ENCODE peak calls at places on chromosomes 7 and 10, in four cellular contexts. F, Z, W and D are unnamed samples.

GRCh38 chr7:139762886-139763285 is 14.9 kb downstream of the HIPK2 start:
- DNase-seq in Z (no peak), F (no peak), W (no peak), D (no peak)

GRCh38 chr7:68787586-68787985 is 810.7 kb upstream of the AUTS2 start:
- DNase-seq in F (no peak), Z (no peak), W (no peak), D (no peak)

GRCh38 chr10:112536663-112537062 is 89.6 kb downstream of the VTI1A start:
- DNase-seq in W (no peak), F (no peak), Z (no peak), D (no peak)

GRCh38 chr10:68053553-68053952 is 21.5 kb downstream of the HERC4 start:
- DNase-seq in W (no peak), Z (no peak), F (no peak), D (no peak)

GRCh38 chr7:140525741-140526140 is 46.4 kb upstream of the MKRN1 start:
- DNase-seq in F (peak; percentile 54), Z (no peak), W (peak; percentile 83), D (no peak)

GRCh38 chr7:16803881-16804673 is 722 bp downstream of the AGR2 start:
- DNase-seq in F (no peak), Z (no peak), W (no peak), D (no peak)

GRCh38 chr7:139733751-139734150 is 44.0 kb downstream of the HIPK2 start:
- DNase-seq in F (no peak), W (no peak), Z (no peak), D (no peak)

GRCh38 chr7:141660259-141660658 is 41.7 kb downstream of the DENND11 start:
- DNase-seq in W (no peak), F (no peak), Z (no peak), D (peak; percentile 40)

GRCh38 chr7:84190016-84190705 is 4.4 kb downstream of the SEMA3A start:
- DNase-seq in W (no peak), Z (no peak), F (no peak), D (no peak)

GRCh38 chr10:104641150-104642000 is at the start of gene SORCS3:
- DNase-seq in Z (no peak), F (no peak), W (no peak), D (no peak)

GRCh38 chr7:99106869-99107268 is 37.0 kb downstream of the SMURF1 start:
- DNase-seq in W (peak; percentile 76), F (peak; percentile 77), Z (no peak), D (no peak)
- H3K4me1 ChIP-seq in W (peaks cover 60% of the 10 kb centered on the region), F (peaks cover 66% of the 10 kb centered on the region), Z (peaks cover 59% of the 10 kb centered on the region), D (peaks cover 78% of the 10 kb centered on the region)

DNA sequence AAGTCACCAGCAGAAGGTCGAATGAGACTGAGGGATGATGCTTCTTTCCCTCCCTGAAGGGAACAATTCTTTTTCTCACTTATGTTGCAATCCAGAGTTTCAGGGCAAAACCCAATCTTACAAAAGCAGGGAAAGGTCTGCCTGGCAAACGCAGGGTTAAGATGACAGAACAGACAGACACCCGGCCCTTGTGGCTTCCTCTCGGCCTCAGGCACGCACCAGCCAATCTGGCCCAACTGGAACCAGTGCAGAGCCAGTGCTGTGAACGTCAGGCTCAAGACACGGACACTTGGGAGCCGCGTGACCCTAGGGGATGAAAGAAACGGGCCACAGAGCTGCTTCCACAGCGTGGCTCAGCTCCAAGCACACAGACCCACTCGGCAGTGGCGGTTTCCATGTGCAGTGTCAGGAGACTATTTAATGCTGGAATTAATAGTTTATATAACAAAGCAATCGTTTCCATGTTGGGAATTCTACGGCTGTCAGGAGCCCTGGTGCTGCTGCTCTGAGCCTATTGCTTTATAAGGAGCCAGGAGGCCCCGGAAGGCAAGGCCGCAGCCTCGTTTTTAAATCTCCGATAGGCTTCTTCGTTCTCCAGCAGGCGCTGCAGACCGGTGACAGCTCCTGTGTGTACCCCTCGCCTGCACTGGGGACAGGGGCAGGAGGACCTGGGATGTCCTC is 198.4 kb downstream of the DIP2C start:
- DNase-seq in Z (no peak), F (no peak), W (no peak), D (peak; percentile 82)
- H3K4me1 ChIP-seq in Z (peaks cover 9% of the 10 kb centered on the region), F (peaks cover 6% of the 10 kb centered on the region), W (no peaks in the 10 kb centered on the region), D (peaks cover 39% of the 10 kb centered on the region)

GRCh38 chr10:44966129-44966815 is 6.7 kb downstream of the RASSF4 start:
- DNase-seq in W (no peak), F (no peak), Z (no peak), D (peak; percentile 33)
- H3K4me1 ChIP-seq in W (peaks cover 6% of the 10 kb centered on the region), F (no peaks in the 10 kb centered on the region), Z (peaks cover 55% of the 10 kb centered on the region), D (peaks cover 53% of the 10 kb centered on the region)

GRCh38 chr7:27116019-27116411 is 13.5 kb upstream of the HOXA2 start:
- DNase-seq in Z (no peak), F (no peak), W (peak; percentile 53), D (no peak)

GRCh38 chr7:27118580-27118979 is 12.0 kb downstream of the HOXA4 start:
- DNase-seq in W (peak; percentile 6), F (no peak), Z (no peak), D (no peak)

GRCh38 chr7:27117687-27118491 is 12.7 kb downstream of the HOXA4 start:
- DNase-seq in W (peak; percentile 39), F (no peak), Z (no peak), D (no peak)

GRCh38 chr7:27116521-27116946 is 14.0 kb downstream of the HOXA4 start:
- DNase-seq in F (no peak), W (no peak), Z (no peak), D (no peak)

DNA sequence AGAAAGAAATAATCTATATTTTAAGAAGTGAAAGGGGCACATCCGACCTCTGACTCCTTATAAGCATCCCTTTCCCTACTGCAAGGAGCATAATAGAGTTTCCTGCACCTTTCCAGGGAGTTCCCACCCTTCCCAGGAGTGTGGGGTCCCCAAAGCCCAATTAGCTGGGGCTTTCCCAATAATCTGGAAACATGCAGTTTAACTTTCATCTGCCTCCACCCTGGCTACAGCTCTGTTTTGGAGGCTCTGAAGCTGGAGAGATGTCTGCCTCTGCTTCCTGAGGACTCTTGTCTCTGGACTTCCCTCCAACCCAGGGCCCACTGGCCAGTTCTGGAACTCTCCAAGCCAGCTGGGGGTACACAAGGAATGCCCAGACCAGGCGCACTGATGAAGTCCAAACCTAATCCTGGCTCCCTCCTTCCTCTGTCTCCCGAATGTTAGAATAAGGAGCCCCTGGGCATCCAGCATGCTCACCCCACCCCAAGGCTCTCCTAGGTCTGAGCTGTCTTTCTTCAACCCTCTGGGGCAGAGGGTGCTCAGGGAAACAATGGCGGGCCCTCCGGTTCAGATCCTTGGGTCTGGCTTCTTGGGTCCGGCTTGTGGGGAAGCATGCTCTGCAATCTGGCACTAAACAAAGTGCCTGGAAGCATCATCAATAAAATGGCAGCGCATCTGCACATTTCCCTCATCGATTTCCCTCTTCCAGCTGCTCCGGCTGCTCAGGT is 13.4 kb downstream of the HOXA4 start:
- DNase-seq in F (no peak), Z (no peak), W (peak; percentile 34), D (no peak)
- H3K4me1 ChIP-seq in F (peaks cover 14% of the 10 kb centered on the region), Z (peaks cover 6% of the 10 kb centered on the region), W (peaks cover 53% of the 10 kb centered on the region), D (no peaks in the 10 kb centered on the region)

DNA sequence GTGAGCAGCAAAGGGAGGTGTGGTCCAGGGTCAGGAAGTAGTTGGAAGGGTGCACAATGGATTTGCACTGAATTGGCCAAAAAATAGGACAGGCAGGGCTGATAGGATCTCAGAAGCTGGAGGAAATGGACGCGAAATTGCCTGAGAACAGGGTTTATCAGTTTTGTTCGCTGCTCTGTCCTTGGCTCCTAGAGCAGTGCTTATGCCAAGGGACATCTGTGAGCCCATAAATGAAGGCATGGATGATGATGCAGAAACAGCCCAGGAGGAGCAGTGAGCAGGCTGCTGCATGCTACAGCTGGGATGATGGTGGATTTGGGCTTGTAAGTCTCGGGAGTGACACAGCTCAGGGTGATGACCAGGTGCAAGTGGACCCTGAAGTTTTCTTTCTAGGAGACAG is 204.7 kb downstream of the PRPF18 start:
- DNase-seq in Z (no peak), F (no peak), W (no peak), D (no peak)
- H3K4me1 ChIP-seq in Z (peaks cover 19% of the 10 kb centered on the region), F (peaks cover 11% of the 10 kb centered on the region), W (peaks cover 24% of the 10 kb centered on the region), D (peaks cover 18% of the 10 kb centered on the region)

GRCh38 chr10:124701881-124702656 is 42.1 kb downstream of the FAM53B start:
- DNase-seq in Z (no peak), W (no peak), F (no peak), D (peak; percentile 79)
- H3K4me1 ChIP-seq in Z (peaks cover 35% of the 10 kb centered on the region), W (no peaks in the 10 kb centered on the region), F (no peaks in the 10 kb centered on the region), D (peaks cover 3% of the 10 kb centered on the region)

DNA sequence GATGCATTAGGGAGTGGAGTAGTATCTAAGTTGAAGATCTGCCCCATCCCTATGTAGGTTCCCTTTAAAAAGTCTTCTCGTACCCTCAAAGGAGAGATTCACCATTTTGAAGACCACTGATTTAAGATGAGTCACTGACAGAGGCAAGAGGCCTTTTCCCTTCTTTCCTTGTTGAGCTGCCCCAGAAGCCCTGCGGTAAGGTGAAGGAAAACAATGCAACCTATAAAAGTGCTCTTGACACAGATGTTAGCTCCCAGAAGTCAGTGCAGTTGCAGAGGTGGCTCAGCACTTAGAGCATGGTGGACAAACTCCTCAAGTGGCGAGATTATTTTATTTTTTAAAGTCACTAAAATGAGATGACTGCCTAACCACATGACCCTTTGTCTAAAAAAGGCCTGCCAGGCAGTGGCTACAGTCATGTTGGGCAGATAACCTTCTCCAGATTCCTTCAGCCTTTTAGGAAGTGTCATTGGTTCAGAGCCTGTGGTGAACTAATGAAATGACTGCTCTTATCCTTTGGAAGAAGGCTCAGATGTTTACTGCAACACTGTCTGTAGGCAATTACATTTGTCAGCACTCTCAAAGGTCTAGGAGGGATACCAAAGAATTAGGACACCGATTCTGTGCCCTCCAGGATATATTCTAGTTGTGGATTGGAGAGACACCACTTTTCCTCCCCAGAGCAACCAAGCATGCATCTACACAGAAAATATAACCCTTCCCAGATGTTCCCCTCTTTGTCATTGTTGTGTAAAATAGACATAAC is 88.7 kb downstream of the ARID5B start:
- DNase-seq in Z (no peak), W (no peak), F (no peak), D (no peak)
- H3K4me1 ChIP-seq in Z (peaks cover 28% of the 10 kb centered on the region), W (peaks cover 15% of the 10 kb centered on the region), F (peaks cover 13% of the 10 kb centered on the region), D (peaks cover 71% of the 10 kb centered on the region)

GRCh38 chr10:88386878-88387773 is 196.0 kb downstream of the RNLS start:
- DNase-seq in W (peak; percentile 42), Z (no peak), F (peak; percentile 57), D (no peak)
- H3K4me1 ChIP-seq in W (peaks cover 26% of the 10 kb centered on the region), Z (peaks cover 11% of the 10 kb centered on the region), F (peaks cover 19% of the 10 kb centered on the region), D (no peaks in the 10 kb centered on the region)

DNA sequence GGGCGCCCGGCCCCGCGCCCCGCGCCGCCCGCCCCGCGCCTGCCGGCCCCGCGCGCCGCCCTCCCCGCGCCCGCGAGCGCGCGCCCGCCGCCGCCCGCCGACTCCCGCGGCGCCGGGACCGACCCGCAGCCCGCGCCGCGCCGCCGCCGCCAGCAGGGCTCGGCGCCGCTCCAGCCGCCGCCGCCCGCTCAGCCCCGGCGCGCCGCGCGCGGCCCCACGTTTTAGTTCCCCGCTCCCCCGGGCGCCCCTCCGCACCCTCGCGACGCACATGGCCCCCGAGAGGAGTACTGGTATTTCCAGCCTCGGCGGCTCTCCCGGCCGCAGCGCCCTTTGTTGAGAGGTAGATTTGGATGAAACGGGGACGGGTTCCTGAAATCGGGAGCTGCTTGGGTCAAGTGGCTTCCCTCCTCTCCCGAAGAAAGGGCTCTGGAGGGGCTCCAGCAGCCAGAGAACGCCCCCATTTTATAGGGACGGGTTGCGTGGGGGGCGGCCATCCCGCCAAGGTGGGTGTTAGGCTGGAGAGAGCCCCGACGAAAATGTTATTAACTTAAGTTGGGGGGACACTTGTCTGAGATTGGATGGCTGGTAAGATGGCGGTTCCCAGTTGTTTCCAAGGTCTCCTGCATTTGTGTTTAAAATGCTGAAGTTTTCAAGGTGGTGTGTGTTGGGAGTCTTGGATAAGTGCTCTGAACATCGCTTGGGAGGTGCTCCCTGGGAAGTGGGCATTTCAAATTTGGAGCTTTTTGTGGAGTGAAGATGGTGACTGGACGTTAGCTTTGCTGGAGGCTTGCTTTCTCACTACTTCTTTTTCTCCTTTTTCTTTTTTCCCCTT is 1.1 kb downstream of the BMI1 start:
- DNase-seq in F (no peak), W (peak; percentile 23), Z (no peak), D (no peak)
- H3K4me1 ChIP-seq in F (peaks cover 15% of the 10 kb centered on the region), W (peaks cover 23% of the 10 kb centered on the region), Z (peaks cover 25% of the 10 kb centered on the region), D (peaks cover 41% of the 10 kb centered on the region)